ENCODE peak calls at places on chromosomes 13 and 19, in ten cellular contexts. J, P, A, O, B, X, G, R, K and U are unnamed samples.

GRCh38 chr13:98050041-98050466 is 92.8 kb upstream of the FARP1 start:
- DNase-seq in J (no peak), P (no peak), A (no peak), O (no peak), B (no peak), X (peak; percentile 38), G (peak; percentile 10), R (peak; percentile 65), K (peak; percentile 11), U (peak; percentile 35)

GRCh38 chr13:93227906-93228801 is 1.5 kb downstream of the GPC6 start:
- DNase-seq in J (no peak), P (peak; percentile 11), A (peak; percentile 24), O (peak; percentile 97), B (peak; percentile 26), X (peak; percentile 89), G (peak; percentile 85), R (peak; percentile 54), K (peak; percentile 96), U (peak; percentile 94)

GRCh38 chr19:30791116-30791515 is 418.9 kb downstream of the ZNF536 start:
- DNase-seq in J (no peak), P (no peak), A (no peak), O (no peak), B (peak; percentile 62), X (no peak), G (no peak), R (no peak), K (no peak), U (no peak)

GRCh38 chr13:74562381-74562780 is 428.2 kb upstream of the KLF12 start:
- DNase-seq in J (no peak), P (no peak), A (no peak), O (no peak), B (no peak), X (no peak), G (peak; percentile 51), R (peak; percentile 61), K (no peak), U (peak; percentile 42)

GRCh38 chr19:19095691-19096090 is 31.9 kb downstream of the SLC25A42 start:
- DNase-seq in J (no peak), P (no peak), A (no peak), O (no peak), B (no peak), X (no peak), G (no peak), R (no peak), K (no peak), U (no peak)

GRCh38 chr13:66558511-66558910 is 671.6 kb downstream of the PCDH9 start:
- DNase-seq in J (no peak), P (no peak), A (peak; percentile 17), O (peak; percentile 16), B (no peak), X (no peak), G (peak; percentile 10), R (no peak), K (no peak), U (peak; percentile 58)

GRCh38 chr19:5914946-5915781 is 1.1 kb downstream of the CAPS start:
- DNase-seq in J (no peak), P (no peak), A (no peak), O (no peak), B (no peak), X (no peak), G (no peak), R (no peak), K (no peak), U (no peak)

GRCh38 chr19:30084390-30084819 is 142.4 kb downstream of the URI1 start:
- DNase-seq in J (no peak), P (no peak), A (no peak), O (no peak), B (no peak), X (peak; percentile 71), G (no peak), R (no peak), K (no peak), U (no peak)

GRCh38 chr19:19421326-19421725 is 15.9 kb downstream of the GATAD2A start:
- DNase-seq in J (peak; percentile 53), P (no peak), A (no peak), O (no peak), B (no peak), X (no peak), G (no peak), R (no peak), K (no peak), U (no peak)

GRCh38 chr13:52713894-52714293 is 25.7 kb downstream of the CNMD start:
- DNase-seq in J (no peak), P (no peak), A (peak; percentile 26), O (no peak), B (no peak), X (no peak), G (no peak), R (no peak), K (no peak), U (no peak)

GRCh38 chr13:91368101-91368500 is 20.6 kb downstream of the MIR17HG start:
- DNase-seq in J (no peak), P (no peak), A (no peak), O (no peak), B (no peak), X (no peak), G (no peak), R (no peak), K (no peak), U (no peak)

GRCh38 chr19:49442793-49443365 is 1.6 kb upstream of the SLC17A7 start:
- DNase-seq in J (no peak), P (no peak), A (peak; percentile 30), O (peak; percentile 98), B (peak; percentile 95), X (peak; percentile 91), G (peak; percentile 86), R (peak; percentile 90), K (peak; percentile 92), U (peak; percentile 92)

GRCh38 chr13:81987159-81987558 is 1646.2 kb upstream of the SPRY2 start:
- DNase-seq in J (no peak), P (no peak), A (no peak), O (peak; percentile 93), B (no peak), X (no peak), G (no peak), R (no peak), K (no peak), U (no peak)

GRCh38 chr19:12841094-12841493 is 2.8 kb downstream of the MAST1 start:
- DNase-seq in J (no peak), P (no peak), A (no peak), O (peak; percentile 98), B (no peak), X (peak; percentile 63), G (peak; percentile 27), R (no peak), K (no peak), U (peak; percentile 79)

GRCh38 chr13:85314686-85315085 is 484.5 kb downstream of the SLITRK6 start:
- DNase-seq in J (no peak), P (no peak), A (peak; percentile 4), O (peak; percentile 2), B (no peak), X (no peak), G (no peak), R (peak; percentile 2), K (no peak), U (no peak)

GRCh38 chr19:30086220-30086619 is 144.2 kb downstream of the URI1 start:
- DNase-seq in J (no peak), P (no peak), A (no peak), O (peak; percentile 21), B (no peak), X (no peak), G (no peak), R (no peak), K (no peak), U (no peak)

GRCh38 chr19:50300814-50301606 is 28.2 kb downstream of the KCNC3 start:
- DNase-seq in J (no peak), P (no peak), A (no peak), O (no peak), B (no peak), X (no peak), G (peak; percentile 91), R (peak; percentile 85), K (peak; percentile 17), U (peak; percentile 80)

GRCh38 chr19:344625-345319 is at the start of gene MIER2:
- DNase-seq in J (peak; percentile 92), P (peak; percentile 49), A (peak; percentile 75), O (peak; percentile 88), B (peak; percentile 75), X (peak; percentile 99), G (peak; percentile 62), R (peak; percentile 67), K (peak; percentile 73), U (peak; percentile 93)